ENCODE peak calls at places on chromosomes 11 and 22, in eight cellular contexts. One of them, this sample, is unnamed.

GRCh38 chr11:67504023-67504949 is 877 bp downstream of the PITPNM1 start:
- DNase-seq in NCI-H2171 treated with DMSO at 0.1 percent for 48 hours: no peak
- DNase-seq in cardiac fibroblast: peak; percentile 22
- DNase-seq in vagina: no peak
- DNase-seq in C1 segment of cervical spinal cord: no peak
- DNase-seq in lung: no peak
- DNase-seq in fibroblast of gingiva: peak; percentile 17
- DNase-seq in kidney: peak; percentile 83
- DNase-seq in this sample: no peak

GRCh38 chr11:69212121-69213110 is 56.7 kb downstream of the SMIM38 start:
- DNase-seq in lung: no peak
- DNase-seq in fibroblast of gingiva: no peak
- DNase-seq in cardiac fibroblast: peak; percentile 7
- DNase-seq in NCI-H2171 treated with DMSO at 0.1 percent for 48 hours: no peak
- DNase-seq in kidney: no peak
- DNase-seq in C1 segment of cervical spinal cord: no peak
- DNase-seq in vagina: peak; percentile 79
- DNase-seq in this sample: no peak

GRCh38 chr11:28223994-28224393 is 115.8 kb downstream of the METTL15 start:
- DNase-seq in C1 segment of cervical spinal cord: no peak
- DNase-seq in kidney: no peak
- DNase-seq in vagina: no peak
- DNase-seq in fibroblast of gingiva: no peak
- DNase-seq in NCI-H2171 treated with DMSO at 0.1 percent for 48 hours: no peak
- DNase-seq in cardiac fibroblast: no peak
- DNase-seq in lung: no peak
- DNase-seq in this sample: no peak

GRCh38 chr11:46278387-46279173 is 1.1 kb downstream of the CREB3L1 start:
- DNase-seq in fibroblast of gingiva: peak; percentile 50
- DNase-seq in lung: no peak
- DNase-seq in NCI-H2171 treated with DMSO at 0.1 percent for 48 hours: no peak
- DNase-seq in vagina: no peak
- DNase-seq in kidney: peak; percentile 80
- DNase-seq in C1 segment of cervical spinal cord: no peak
- DNase-seq in cardiac fibroblast: peak; percentile 70
- DNase-seq in this sample: peak; percentile 58

GRCh38 chr11:34072041-34072440 is 20.5 kb downstream of the CAPRIN1 start:
- DNase-seq in NCI-H2171 treated with DMSO at 0.1 percent for 48 hours: no peak
- DNase-seq in fibroblast of gingiva: no peak
- DNase-seq in cardiac fibroblast: no peak
- DNase-seq in C1 segment of cervical spinal cord: no peak
- DNase-seq in lung: no peak
- DNase-seq in vagina: no peak
- DNase-seq in kidney: no peak
- DNase-seq in this sample: no peak

GRCh38 chr11:116275634-116276033 is 497.2 kb downstream of the BUD13 start:
- DNase-seq in NCI-H2171 treated with DMSO at 0.1 percent for 48 hours: no peak
- DNase-seq in vagina: no peak
- DNase-seq in C1 segment of cervical spinal cord: no peak
- DNase-seq in cardiac fibroblast: peak; percentile 4
- DNase-seq in fibroblast of gingiva: no peak
- DNase-seq in lung: no peak
- DNase-seq in kidney: no peak
- DNase-seq in this sample: no peak

GRCh38 chr11:111941963-111942362 is 4.8 kb downstream of the DIXDC1 start:
- DNase-seq in fibroblast of gingiva: no peak
- DNase-seq in NCI-H2171 treated with DMSO at 0.1 percent for 48 hours: peak; percentile 81
- DNase-seq in cardiac fibroblast: no peak
- DNase-seq in kidney: no peak
- DNase-seq in vagina: no peak
- DNase-seq in lung: no peak
- DNase-seq in C1 segment of cervical spinal cord: no peak
- DNase-seq in this sample: no peak

GRCh38 chr11:46559815-46560214 is 34.0 kb downstream of the AMBRA1 start:
- DNase-seq in vagina: no peak
- DNase-seq in lung: no peak
- DNase-seq in fibroblast of gingiva: no peak
- DNase-seq in C1 segment of cervical spinal cord: no peak
- DNase-seq in kidney: no peak
- DNase-seq in NCI-H2171 treated with DMSO at 0.1 percent for 48 hours: no peak
- DNase-seq in cardiac fibroblast: no peak
- DNase-seq in this sample: no peak

GRCh38 chr11:40337118-40337517 is 1122.3 kb downstream of the LRRC4C start:
- DNase-seq in vagina: no peak
- DNase-seq in fibroblast of gingiva: no peak
- DNase-seq in kidney: no peak
- DNase-seq in lung: no peak
- DNase-seq in cardiac fibroblast: peak; percentile 5
- DNase-seq in NCI-H2171 treated with DMSO at 0.1 percent for 48 hours: no peak
- DNase-seq in C1 segment of cervical spinal cord: no peak
- DNase-seq in this sample: no peak

GRCh38 chr11:106706355-106706754 is 311.9 kb downstream of the GUCY1A2 start:
- DNase-seq in NCI-H2171 treated with DMSO at 0.1 percent for 48 hours: peak; percentile 18
- DNase-seq in C1 segment of cervical spinal cord: no peak
- DNase-seq in fibroblast of gingiva: no peak
- DNase-seq in kidney: no peak
- DNase-seq in vagina: no peak
- DNase-seq in lung: no peak
- DNase-seq in cardiac fibroblast: peak; percentile 86
- DNase-seq in this sample: no peak

GRCh38 chr11:1117970-1118369 is 39.8 kb upstream of the MUC5AC start:
- DNase-seq in kidney: peak; percentile 35
- DNase-seq in cardiac fibroblast: no peak
- DNase-seq in lung: no peak
- DNase-seq in NCI-H2171 treated with DMSO at 0.1 percent for 48 hours: no peak
- DNase-seq in C1 segment of cervical spinal cord: no peak
- DNase-seq in vagina: no peak
- DNase-seq in fibroblast of gingiva: no peak
- DNase-seq in this sample: no peak

GRCh38 chr22:23844739-23845202 is 6.0 kb upstream of the DERL3 start:
- DNase-seq in lung: no peak
- DNase-seq in kidney: peak; percentile 76
- DNase-seq in vagina: no peak
- DNase-seq in NCI-H2171 treated with DMSO at 0.1 percent for 48 hours: no peak
- DNase-seq in fibroblast of gingiva: no peak
- DNase-seq in C1 segment of cervical spinal cord: no peak
- DNase-seq in cardiac fibroblast: no peak
- DNase-seq in this sample: no peak

GRCh38 chr11:15106201-15106965 is 8.3 kb upstream of the INSC start:
- DNase-seq in cardiac fibroblast: peak; percentile 83
- DNase-seq in vagina: no peak
- DNase-seq in fibroblast of gingiva: peak; percentile 49
- DNase-seq in C1 segment of cervical spinal cord: no peak
- DNase-seq in kidney: no peak
- DNase-seq in lung: no peak
- DNase-seq in NCI-H2171 treated with DMSO at 0.1 percent for 48 hours: no peak
- DNase-seq in this sample: no peak

This sample was measured in mesothelial cell of epicardium.